ENCODE peak calls at places on chromosomes 5 and 9, in six cellular contexts. R is A549, F is KG1, K is epithelial cell of esophagus, X is iPS-NIHi11, P is erythroblast. H is an unnamed sample.

GRCh38 chr5:53027913-53028312 is 38.8 kb downstream of the ITGA2 start:
- DNase-seq in R (no peak), F (no peak), K (peak), X (no peak), P (no peak), H (no peak)

GRCh38 chr9:761155-761792 is 80.2 kb upstream of the DMRT1 start:
- DNase-seq in R (no peak), F (no peak), K (peak), X (no peak), P (no peak), H (no peak)

GRCh38 chr5:79236970-79237734 is 1.2 kb downstream of the JMY start:
- DNase-seq in R (peak), F (no peak), K (peak), X (peak), P (peak), H (peak)

GRCh38 chr5:1468629-1469527 is 23.6 kb upstream of the SLC6A3 start:
- DNase-seq in R (no peak), F (no peak), K (no peak), X (peak), P (no peak), H (no peak)

GRCh38 chr5:137332296-137332695 is 166.8 kb downstream of the SPOCK1 start:
- DNase-seq in R (no peak), F (no peak), K (no peak), X (no peak), P (no peak), H (no peak)

GRCh38 chr5:23494558-23494957 is 12.9 kb upstream of the PRDM9 start:
- DNase-seq in R (no peak), F (no peak), K (no peak), X (no peak), P (no peak), H (no peak)

GRCh38 chr5:17190242-17190778 is 27.1 kb upstream of the BASP1 start:
- DNase-seq in R (peak), F (peak), K (peak), X (peak), P (peak), H (peak)

GRCh38 chr9:90009447-90009846 is 404.6 kb downstream of the GADD45G start:
- DNase-seq in R (no peak), F (peak), K (no peak), X (no peak), P (no peak), H (peak)

GRCh38 chr5:72441861-72442540 is 65.2 kb downstream of the ZNF366 start:
- DNase-seq in R (peak), F (no peak), K (peak), X (no peak), P (no peak), H (no peak)

GRCh38 chr9:21294904-21295538 is 10.1 kb downstream of the IFNA5 start:
- DNase-seq in R (no peak), F (no peak), K (no peak), X (no peak), P (no peak), H (peak)

GRCh38 chr9:114694719-114695269 is 12.8 kb upstream of the TEX48 start:
- DNase-seq in R (no peak), F (no peak), K (no peak), X (no peak), P (no peak), H (no peak)

GRCh38 chr5:539469-540214 is 15.4 kb upstream of the SLC9A3 start:
- DNase-seq in R (no peak), F (no peak), K (no peak), X (no peak), P (no peak), H (no peak)

GRCh38 chr9:123946257-123946855 is 16.4 kb upstream of the DENND1A start:
- DNase-seq in R (no peak), F (no peak), K (no peak), X (no peak), P (no peak), H (no peak)

GRCh38 chr5:124783794-124784193 is 37.4 kb upstream of the ZNF608 start:
- DNase-seq in R (no peak), F (no peak), K (peak), X (no peak), P (no peak), H (no peak)

GRCh38 chr5:95471922-95472321 is 80.8 kb downstream of the FAM81B start:
- DNase-seq in R (no peak), F (no peak), K (peak), X (no peak), P (no peak), H (no peak)

GRCh38 chr9:99835142-99835541 is 13.5 kb downstream of the NR4A3 start:
- DNase-seq in R (no peak), F (no peak), K (no peak), X (no peak), P (no peak), H (no peak)

GRCh38 chr5:34918025-34918424 is 2.5 kb downstream of the BRIX1 start:
- DNase-seq in R (no peak), F (no peak), K (no peak), X (no peak), P (peak), H (no peak)

GRCh38 chr5:138760448-138761110 is 7.4 kb downstream of the CTNNA1 start:
- DNase-seq in R (no peak), F (no peak), K (peak), X (no peak), P (no peak), H (no peak)

GRCh38 chr9:73270967-73271722 is 119.5 kb downstream of the ANXA1 start:
- DNase-seq in R (peak), F (no peak), K (peak), X (no peak), P (no peak), H (peak)

GRCh38 chr9:95073042-95073607 is 244.4 kb downstream of the FANCC start:
- DNase-seq in R (no peak), F (no peak), K (no peak), X (peak), P (no peak), H (no peak)

GRCh38 chr5:36442352-36442751 is 140.7 kb upstream of the RANBP3L start:
- DNase-seq in R (no peak), F (no peak), K (peak), X (no peak), P (peak), H (peak)

GRCh38 chr5:57468481-57469165 is 14.0 kb downstream of the ACTBL2 start:
- DNase-seq in R (no peak), F (no peak), K (peak), X (no peak), P (no peak), H (no peak)

GRCh38 chr9:6942406-6942805 is 184.6 kb downstream of the KDM4C start:
- DNase-seq in R (no peak), F (no peak), K (no peak), X (no peak), P (no peak), H (no peak)

GRCh38 chr5:28397502-28397941 is 1359.1 kb upstream of the CDH9 start:
- DNase-seq in R (no peak), F (no peak), K (peak), X (peak), P (no peak), H (no peak)

GRCh38 chr5:129097498-129098296 is 3.1 kb downstream of the ISOC1 start:
- DNase-seq in R (no peak), F (no peak), K (peak), X (no peak), P (peak), H (no peak)

H was measured in KBM-7.